ENCODE peak calls at places on chromosomes 13 and 19, in ten cellular contexts. R is body of pancreas, M is IMR-90, K is heart right ventricle, I is OCI-LY7, F is PC-9, O is spleen, N is adrenal gland, A is GM23338, J is cardiac muscle cell. Y is an unnamed sample.

GRCh38 chr13:99310382-99311031 is 3.3 kb upstream of the GPR183 start:
- DNase-seq in A (no peak), R (no peak), F (no peak), J (no peak), O (no peak), K (no peak), M (peak; percentile 93), I (no peak), N (no peak), Y (peak; percentile 85)

GRCh38 chr13:97855570-97855970 is 97.9 kb upstream of the IPO5 start:
- DNase-seq in F (peak; percentile 54), M (peak; percentile 86), N (peak; percentile 63), K (peak; percentile 60), I (peak; percentile 61), O (no peak), J (peak; percentile 87), A (peak; percentile 92), R (peak; percentile 38), Y (peak; percentile 40)

GRCh38 chr13:37029617-37030016 is 29.0 kb downstream of the EXOSC8 start:
- DNase-seq in J (no peak), N (peak; percentile 12), K (no peak), M (peak; percentile 45), O (no peak), F (no peak), R (no peak), I (no peak), A (no peak), Y (no peak)

GRCh38 chr13:26653310-26653709 is 95.8 kb downstream of the WASF3 start:
- DNase-seq in F (no peak), M (peak; percentile 74), K (no peak), N (no peak), A (no peak), O (no peak), R (no peak), I (no peak), J (no peak), Y (no peak)

GRCh38 chr13:40781717-40782116 is 7.7 kb upstream of the SLC25A15 start:
- DNase-seq in M (no peak), R (no peak), F (no peak), N (no peak), A (no peak), O (no peak), J (no peak), K (no peak), I (peak; percentile 52), Y (no peak)

GRCh38 chr13:97116754-97117153 is 105.4 kb upstream of the MBNL2 start:
- DNase-seq in R (no peak), O (no peak), A (peak; percentile 27), N (peak; percentile 55), F (peak; percentile 56), K (peak; percentile 31), I (no peak), J (peak; percentile 33), M (peak; percentile 65), Y (no peak)

GRCh38 chr13:99087954-99088491 is 110.2 kb upstream of the DOCK9 start:
- DNase-seq in I (peak; percentile 35), N (no peak), R (peak; percentile 19), K (peak; percentile 12), M (no peak), J (peak; percentile 62), O (peak; percentile 77), F (peak; percentile 77), A (peak; percentile 50), Y (no peak)

GRCh38 chr19:35533201-35533821 is at the start of gene GAPDHS:
- DNase-seq in N (no peak), A (peak; percentile 63), O (no peak), J (no peak), R (no peak), M (peak; percentile 43), K (no peak), I (no peak), F (no peak), Y (no peak)

GRCh38 chr13:109870281-109871017 is 84.1 kb upstream of the IRS2 start:
- DNase-seq in K (no peak), I (no peak), O (no peak), J (no peak), N (no peak), F (no peak), A (no peak), R (no peak), M (no peak), Y (no peak)

GRCh38 chr13:109871018-109871370 is 84.6 kb upstream of the IRS2 start:
- DNase-seq in I (no peak), J (no peak), R (no peak), N (no peak), K (no peak), A (no peak), O (no peak), M (peak; percentile 55), F (peak; percentile 74), Y (no peak)

GRCh38 chr13:109867766-109868165 is 81.4 kb upstream of the IRS2 start:
- DNase-seq in I (no peak), A (no peak), K (no peak), M (no peak), J (no peak), R (no peak), N (no peak), O (no peak), F (no peak), Y (no peak)

GRCh38 chr13:109868583-109869311 is 82.4 kb upstream of the IRS2 start:
- DNase-seq in O (no peak), N (peak; percentile 53), F (peak; percentile 91), M (peak; percentile 17), J (no peak), R (no peak), K (no peak), I (no peak), A (no peak), Y (no peak)

GRCh38 chr13:109869312-109870237 is 83.2 kb upstream of the IRS2 start:
- DNase-seq in K (peak; percentile 80), O (peak; percentile 76), M (peak; percentile 44), F (peak; percentile 82), A (peak; percentile 28), I (no peak), J (no peak), N (peak; percentile 90), R (peak; percentile 93), Y (peak; percentile 14)
- TF ChIP-seq CTCF in K (no peak), O (no peak), M (peak; percentile 13), F (peak; percentile 40), A (peak; percentile 46), I (no peak), J (peak; percentile 46), N (peak; percentile 54), R (peak; percentile 32), Y (peak; percentile 34)

DNA sequence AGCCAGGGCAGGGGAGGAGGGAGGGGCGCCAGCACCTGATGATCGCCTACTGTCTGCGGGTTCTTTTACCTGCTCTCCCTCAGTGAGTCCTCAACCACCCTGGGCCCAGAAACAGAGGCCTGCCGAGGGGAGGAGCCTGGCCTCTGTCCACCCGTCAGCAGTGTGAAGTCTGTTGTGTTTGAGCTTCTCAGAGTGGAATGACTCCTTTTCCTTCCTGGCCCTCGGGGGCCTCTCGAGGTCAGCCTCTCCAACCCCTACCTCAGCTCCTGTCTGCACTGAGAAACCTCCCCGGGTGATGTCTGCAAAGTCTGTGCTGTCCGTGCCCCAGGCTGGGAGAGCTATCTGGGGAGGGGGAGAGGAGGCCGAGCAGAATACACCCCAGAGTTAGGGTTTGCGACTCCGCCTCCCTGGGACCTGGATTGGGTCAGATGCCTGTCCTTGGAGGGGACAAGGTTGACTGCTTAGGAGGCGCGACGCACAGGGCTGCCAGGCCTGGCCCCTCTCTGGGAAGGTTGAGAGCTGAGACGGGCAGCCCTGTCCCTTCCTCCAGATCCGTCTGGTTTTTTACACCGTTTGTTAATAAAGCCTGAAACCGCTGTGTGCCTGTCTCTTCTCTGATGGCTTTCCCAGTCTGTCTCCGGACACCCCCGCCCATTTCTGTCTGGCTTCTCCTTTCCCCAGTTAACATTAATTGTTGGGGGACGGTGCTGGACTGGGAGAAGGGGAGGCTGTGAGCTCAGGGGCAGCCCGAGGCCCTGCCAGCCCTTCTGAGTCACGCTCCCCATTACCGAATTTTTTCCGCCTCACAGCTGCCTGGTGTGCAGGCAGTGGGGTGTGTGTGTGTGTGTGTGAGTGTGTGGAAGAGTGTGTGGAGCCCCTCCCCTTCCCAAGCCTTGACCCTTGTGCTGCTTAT is 1.0 kb upstream of the SSC5D start:
- DNase-seq in F (peak; percentile 69), M (peak; percentile 97), I (no peak), N (peak; percentile 85), A (no peak), K (peak; percentile 89), J (peak; percentile 70), R (no peak), O (no peak), Y (peak; percentile 82)
- H3K4me3 ChIP-seq in F (no peak overlapping the region), M (no peak overlapping the region), I (no peak overlapping the region), N (no peak overlapping the region), A (peak overlapping the region; percentile 34), K (no peak overlapping the region), J (peak overlapping the region; percentile 7), R (no peak overlapping the region), O (no peak overlapping the region), Y (peak overlapping the region; percentile 26)

DNA sequence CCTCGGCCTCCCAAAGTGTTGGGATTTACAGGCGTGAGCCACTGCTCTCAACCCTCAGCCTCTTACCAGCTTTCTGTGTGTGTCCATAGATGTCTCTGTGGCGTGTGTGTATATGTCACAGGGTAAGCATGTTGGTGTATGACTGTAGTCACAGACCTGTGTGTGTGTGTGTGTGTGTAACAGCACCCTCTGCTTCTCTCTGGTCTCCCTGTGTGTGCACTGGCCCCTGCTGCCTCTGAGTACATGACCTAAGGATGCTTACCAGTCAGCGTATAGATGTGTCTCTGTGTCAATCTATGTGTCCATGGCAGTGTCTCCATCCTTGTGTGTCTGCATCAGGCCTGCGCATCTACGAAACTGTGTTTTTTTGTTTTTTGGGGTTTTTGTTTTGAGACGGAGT is 5.6 kb downstream of the AXL start:
- DNase-seq in I (no peak), N (no peak), J (no peak), F (no peak), A (no peak), K (no peak), M (no peak), O (no peak), R (no peak), Y (no peak)
- H3K36me3 ChIP-seq in I (no peaks in the 10 kb centered on the region), N (no peaks in the 10 kb centered on the region), J (no peaks in the 10 kb centered on the region), F (peaks cover 6% of the 10 kb centered on the region), A (no peaks in the 10 kb centered on the region), K (no peaks in the 10 kb centered on the region), M (peaks cover 54% of the 10 kb centered on the region), O (no peaks in the 10 kb centered on the region), R (no peaks in the 10 kb centered on the region), Y (peaks cover 28% of the 10 kb centered on the region)

GRCh38 chr19:11659612-11660011 is 62.3 kb downstream of the ZNF627 start:
- DNase-seq in O (no peak), R (no peak), F (peak; percentile 48), A (peak; percentile 46), K (no peak), I (peak; percentile 14), J (no peak), N (no peak), M (peak; percentile 12), Y (no peak)
- TF ChIP-seq CTCF in O (no peak), R (peak; percentile 46), F (peak; percentile 78), A (peak; percentile 51), K (no peak), I (peak; percentile 68), J (peak; percentile 24), N (no peak), M (peak; percentile 45), Y (peak; percentile 32)

GRCh38 chr13:21318891-21319532 is 140.1 kb downstream of the ZDHHC20 start:
- DNase-seq in F (no peak), K (no peak), I (no peak), M (no peak), N (no peak), R (no peak), A (peak; percentile 47), J (no peak), O (no peak), Y (no peak)
- H3K4me3 ChIP-seq in F (no peak overlapping the region), K (peak overlapping the region; percentile 34), I (no peak overlapping the region), M (peak overlapping the region; percentile 5), N (no peak overlapping the region), R (no peak overlapping the region), A (peak overlapping the region; percentile 37), J (no peak overlapping the region), O (no peak overlapping the region), Y (peak overlapping the region; percentile 30)